ENCODE peak calls at places on chromosome 11, in nine cellular contexts. X is ovary; W is PC-3; Q is neuronal stem cell; Z is neural progenitor cell; L is fibroblast of lung; V is ascending aorta; C is keratinocyte; J is CD4-positive, alpha-beta memory T cell. I is an unnamed sample. For H3K9me3, the result is how much of the 10 kb centered on the place peaks cover.

GRCh38 chr11:64306876-64307622 is 1.7 kb downstream of the ESRRA start:
- DNase-seq in X (no peak), W (no peak), Q (no peak), Z (peak), L (no peak), V (peak), C (no peak), J (no peak), I (no peak)

GRCh38 chr11:45715398-45715797 is 50.0 kb upstream of the CHST1 start:
- DNase-seq in X (no peak), W (no peak), Q (no peak), Z (no peak), L (no peak), V (no peak), C (no peak), J (no peak), I (no peak)

GRCh38 chr11:38460429-38460828 is 1862.4 kb upstream of the RAG2 start:
- DNase-seq in X (no peak), W (peak), Q (no peak), Z (no peak), L (peak), V (no peak), C (no peak), J (no peak), I (no peak)

GRCh38 chr11:76496174-76496573 is 51.4 kb downstream of the EMSY start:
- DNase-seq in X (no peak), W (no peak), Q (no peak), Z (no peak), L (no peak), V (no peak), C (no peak), J (no peak), I (no peak)

GRCh38 chr11:128933481-128934178 is 9.0 kb downstream of the TP53AIP1 start:
- DNase-seq in X (no peak), W (no peak), Q (no peak), Z (no peak), L (no peak), V (no peak), C (no peak), J (no peak), I (no peak)

GRCh38 chr11:115363426-115363825 is 140.8 kb downstream of the CADM1 start:
- DNase-seq in X (no peak), W (no peak), Q (no peak), Z (no peak), L (no peak), V (no peak), C (no peak), J (no peak), I (no peak)

GRCh38 chr11:5705688-5706087 is 16.1 kb downstream of the TRIM22 start:
- DNase-seq in X (no peak), W (no peak), Q (no peak), Z (no peak), L (no peak), V (no peak), C (no peak), J (no peak), I (no peak)

GRCh38 chr11:72807021-72807693 is 7.1 kb upstream of the ATG16L2 start:
- DNase-seq in X (no peak), W (peak), Q (no peak), Z (peak), L (peak), V (no peak), C (no peak), J (no peak), I (no peak)

GRCh38 chr11:76339217-76339616 is 41.7 kb downstream of the THAP12 start:
- DNase-seq in X (no peak), W (no peak), Q (no peak), Z (no peak), L (no peak), V (peak), C (no peak), J (no peak), I (no peak)

GRCh38 chr11:11137339-11137738 is 215.7 kb downstream of the CSNK2A3 start:
- DNase-seq in X (no peak), W (no peak), Q (no peak), Z (no peak), L (no peak), V (no peak), C (no peak), J (no peak), I (no peak)

GRCh38 chr11:94149435-94149834 is 20.8 kb downstream of the PANX1 start:
- DNase-seq in X (no peak), W (peak), Q (no peak), Z (no peak), L (peak), V (no peak), C (no peak), J (no peak), I (no peak)
- H3K9me3 ChIP-seq in X (under half), W (under half), Q (under half), Z (under half), L (under half), V (under half), C (under half), J (under half), I (under half)

DNA sequence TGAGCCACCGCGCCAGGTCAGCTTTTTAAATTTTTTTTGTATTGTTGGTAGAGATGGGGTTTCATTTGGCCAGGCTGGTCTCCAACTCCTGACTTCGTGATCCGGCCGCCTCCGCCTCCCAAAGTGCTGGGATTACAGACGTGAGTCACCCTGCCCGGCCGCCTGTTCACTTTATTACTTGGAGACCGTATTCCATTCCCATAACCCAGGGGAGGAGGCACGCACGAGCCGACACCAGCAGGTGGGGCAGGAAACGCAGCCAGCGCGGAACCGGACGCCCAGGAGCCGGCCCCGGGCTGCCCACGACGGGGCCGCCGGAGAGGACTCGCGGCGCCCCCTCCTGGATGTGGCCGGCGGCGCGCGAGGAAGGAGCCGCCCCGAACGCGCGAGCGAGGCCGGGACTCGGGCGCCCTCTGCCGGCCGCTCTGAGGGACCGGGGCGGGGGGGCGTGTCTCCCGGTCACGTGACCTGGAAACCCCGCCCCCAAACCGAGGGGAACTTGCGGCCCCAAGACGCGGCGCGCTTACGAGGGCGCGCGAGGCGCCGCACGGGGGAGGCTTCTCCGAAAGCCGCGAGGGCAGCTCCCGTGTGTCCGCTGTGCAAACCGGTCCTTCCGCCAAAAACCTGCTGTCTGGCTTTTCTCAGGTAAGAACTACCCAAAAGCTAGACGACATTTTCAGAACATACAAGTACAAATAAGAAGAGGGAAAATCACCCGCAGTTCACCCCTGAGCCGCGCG is 11.6 kb upstream of the RNH1 start:
- DNase-seq in X (peak), W (peak), Q (peak), Z (peak), L (peak), V (peak), C (peak), J (peak), I (peak)
- H3K9me3 ChIP-seq in X (under half), W (under half), Q (under half), Z (under half), L (under half), V (under half), C (under half), J (under half), I (under half)

GRCh38 chr11:134170909-134171281 is 52.9 kb downstream of the NCAPD3 start:
- DNase-seq in X (no peak), W (no peak), Q (no peak), Z (no peak), L (peak), V (no peak), C (no peak), J (no peak), I (no peak)
- H3K9me3 ChIP-seq in X (under half), W (under half), Q (under half), Z (under half), L (under half), V (under half), C (under half), J (under half), I (under half)

GRCh38 chr11:70925238-70925637 is 327.1 kb downstream of the SHANK2 start:
- DNase-seq in X (no peak), W (no peak), Q (no peak), Z (no peak), L (no peak), V (no peak), C (no peak), J (no peak), I (no peak)

GRCh38 chr11:70930215-70930614 is 322.2 kb downstream of the SHANK2 start:
- DNase-seq in X (no peak), W (no peak), Q (no peak), Z (no peak), L (no peak), V (no peak), C (no peak), J (no peak), I (no peak)

GRCh38 chr11:70926543-70926942 is 325.8 kb downstream of the SHANK2 start:
- DNase-seq in X (no peak), W (no peak), Q (no peak), Z (no peak), L (no peak), V (no peak), C (no peak), J (no peak), I (no peak)

GRCh38 chr11:70931430-70931829 is 320.9 kb downstream of the SHANK2 start:
- DNase-seq in X (no peak), W (no peak), Q (no peak), Z (no peak), L (no peak), V (no peak), C (no peak), J (no peak), I (no peak)

DNA sequence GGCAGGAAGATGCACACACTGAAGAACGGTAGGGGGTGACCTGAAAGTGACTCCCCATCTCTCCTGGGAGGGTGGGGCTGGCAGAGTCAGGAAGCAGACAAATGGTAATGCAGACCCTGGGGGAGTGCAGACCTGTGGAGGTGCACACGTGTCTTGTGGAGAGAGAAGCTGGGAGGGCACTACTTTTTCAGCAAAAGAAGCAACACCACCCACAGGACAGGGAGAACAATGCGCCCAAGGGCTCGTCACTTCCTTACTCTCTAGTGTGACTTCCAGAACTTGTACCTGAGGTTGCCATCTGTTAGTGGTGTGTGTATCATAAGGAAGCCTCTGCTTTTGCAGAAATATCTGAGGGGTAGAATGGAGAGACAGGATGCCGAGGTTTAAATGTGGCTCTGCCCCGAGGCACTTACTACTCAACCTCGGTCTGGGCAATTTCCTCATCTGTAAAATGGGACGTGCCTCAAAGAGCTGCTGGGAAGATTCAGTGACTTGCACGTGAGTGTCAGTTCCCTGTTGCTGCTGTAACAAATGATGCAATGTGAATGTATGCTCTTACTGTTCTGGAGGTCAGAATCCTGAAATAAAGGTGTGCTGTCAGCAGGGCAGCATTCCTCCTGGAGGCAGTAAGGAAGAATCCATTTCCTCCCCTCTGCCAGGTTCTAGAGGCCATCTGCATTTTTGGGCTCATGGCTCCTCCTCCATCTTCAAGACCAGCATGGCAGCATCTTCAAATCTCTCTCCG is 323.4 kb downstream of the SHANK2 start:
- DNase-seq in X (no peak), W (no peak), Q (no peak), Z (no peak), L (no peak), V (no peak), C (no peak), J (no peak), I (no peak)
- H3K9me3 ChIP-seq in X (under half), W (under half), Q (under half), Z (under half), L (under half), V (under half), C (under half), J (under half), I (under half)

GRCh38 chr11:130546901-130547694 is 98.7 kb downstream of the ADAMTS15 start:
- DNase-seq in X (no peak), W (no peak), Q (no peak), Z (no peak), L (no peak), V (no peak), C (no peak), J (no peak), I (no peak)
- H3K9me3 ChIP-seq in X (under half), W (under half), Q (under half), Z (under half), L (under half), V (under half), C (under half), J (under half), I (under half)

GRCh38 chr11:58727415-58727797 is 4.3 kb downstream of the GLYAT start:
- DNase-seq in X (no peak), W (no peak), Q (no peak), Z (no peak), L (no peak), V (no peak), C (no peak), J (no peak), I (no peak)

GRCh38 chr11:58731819-58732218 is at the start of gene GLYAT:
- DNase-seq in X (no peak), W (no peak), Q (no peak), Z (no peak), L (no peak), V (no peak), C (no peak), J (no peak), I (no peak)

GRCh38 chr11:58726594-58727414 is 4.9 kb downstream of the GLYAT start:
- DNase-seq in X (no peak), W (no peak), Q (no peak), Z (no peak), L (no peak), V (no peak), C (no peak), J (no peak), I (peak)

GRCh38 chr11:58734681-58735490 is 3.1 kb upstream of the GLYAT start:
- DNase-seq in X (no peak), W (no peak), Q (no peak), Z (no peak), L (no peak), V (no peak), C (no peak), J (no peak), I (no peak)

GRCh38 chr11:58730507-58731089 is 1.1 kb downstream of the GLYAT start:
- DNase-seq in X (no peak), W (no peak), Q (no peak), Z (no peak), L (no peak), V (no peak), C (no peak), J (no peak), I (no peak)
- H3K9me3 ChIP-seq in X (under half), W (under half), Q (under half), Z (under half), L (under half), V (under half), C (under half), J (under half), I (under half)

I was measured in naive thymus-derived CD4-positive, alpha-beta T cell.